ENCODE peak calls at places on chromosomes 2 and 18, in six cellular contexts. R is A673, M is upper lobe of left lung, X is cardiac muscle cell, V is hepatocyte, D is foreskin keratinocyte. L is an unnamed sample.

GRCh38 chr2:30981519-30981918 is 156.7 kb downstream of the GALNT14 start:
- DNase-seq in R (no peak), M (no peak), X (peak; percentile 52), V (peak; percentile 64), D (no peak), L (no peak)

GRCh38 chr2:100935372-100935752 is 66.7 kb upstream of the RPL31 start:
- DNase-seq in R (no peak), M (no peak), X (peak; percentile 55), V (no peak), D (no peak), L (no peak)

GRCh38 chr2:167342769-167343168 is 454.5 kb downstream of the XIRP2 start:
- DNase-seq in R (no peak), M (no peak), X (peak; percentile 40), V (no peak), D (no peak), L (no peak)

GRCh38 chr18:42509702-42510424 is 554.8 kb downstream of the PIK3C3 start:
- DNase-seq in R (no peak), M (no peak), X (no peak), V (no peak), D (no peak), L (no peak)

GRCh38 chr2:179592167-179592936 is 269.1 kb downstream of the ZNF385B start:
- DNase-seq in R (no peak), M (no peak), X (no peak), V (no peak), D (no peak), L (no peak)

GRCh38 chr18:60846396-60846795 is 473.8 kb upstream of the MC4R start:
- DNase-seq in R (no peak), M (no peak), X (no peak), V (no peak), D (no peak), L (no peak)

GRCh38 chr2:238099709-238100048 is 461 bp upstream of the ESPNL start:
- DNase-seq in R (no peak), M (peak; percentile 15), X (no peak), V (no peak), D (no peak), L (no peak)

GRCh38 chr2:74441690-74442482 is at the start of gene RTKN:
- DNase-seq in R (no peak), M (peak; percentile 79), X (peak; percentile 58), V (peak; percentile 88), D (peak; percentile 64), L (no peak)

GRCh38 chr2:236061899-236062298 is 106.3 kb downstream of the GBX2 start:
- DNase-seq in R (no peak), M (no peak), X (no peak), V (no peak), D (no peak), L (no peak)

GRCh38 chr2:208820289-208820688 is 413.7 kb downstream of the PTH2R start:
- DNase-seq in R (peak; percentile 33), M (no peak), X (peak; percentile 62), V (peak; percentile 34), D (peak; percentile 7), L (no peak)

GRCh38 chr2:174482854-174483253 is 4.0 kb downstream of the GPR155 start:
- DNase-seq in R (no peak), M (no peak), X (no peak), V (no peak), D (no peak), L (no peak)

GRCh38 chr18:61901334-61901986 is 8.7 kb upstream of the RNF152 start:
- DNase-seq in R (peak; percentile 61), M (no peak), X (peak; percentile 68), V (peak; percentile 73), D (peak; percentile 28), L (no peak)

GRCh38 chr2:159677654-159678053 is 34.7 kb upstream of the MARCHF7 start:
- DNase-seq in R (peak; percentile 5), M (no peak), X (no peak), V (no peak), D (no peak), L (no peak)

GRCh38 chr2:240948086-240948485 is 42.0 kb downstream of the CROCC2 start:
- DNase-seq in R (no peak), M (no peak), X (no peak), V (no peak), D (no peak), L (no peak)

GRCh38 chr2:154466226-154466625 is 232.3 kb upstream of the KCNJ3 start:
- DNase-seq in R (no peak), M (no peak), X (no peak), V (no peak), D (no peak), L (no peak)

GRCh38 chr2:119549236-119549635 is 5.0 kb downstream of the CFAP221 start:
- DNase-seq in R (peak; percentile 62), M (no peak), X (no peak), V (peak; percentile 33), D (no peak), L (no peak)

GRCh38 chr2:231413921-231414476 is 18.5 kb downstream of the B3GNT7 start:
- DNase-seq in R (no peak), M (no peak), X (no peak), V (peak; percentile 72), D (no peak), L (no peak)

GRCh38 chr2:51424418-51424817 is 392.5 kb upstream of the NRXN1 start:
- DNase-seq in R (peak; percentile 12), M (no peak), X (peak; percentile 11), V (peak; percentile 8), D (no peak), L (no peak)

GRCh38 chr2:173077506-173078177 is 2.0 kb downstream of the MAP3K20 start:
- DNase-seq in R (no peak), M (no peak), X (peak; percentile 22), V (no peak), D (no peak), L (no peak)

GRCh38 chr2:114685102-114685501 is 242.7 kb downstream of the DPP10 start:
- DNase-seq in R (no peak), M (no peak), X (no peak), V (no peak), D (no peak), L (no peak)

GRCh38 chr2:236449167-236449586 is 120.4 kb upstream of the ACKR3 start:
- DNase-seq in R (no peak), M (no peak), X (no peak), V (no peak), D (no peak), L (no peak)

GRCh38 chr2:186575856-186576255 is 14.0 kb upstream of the ITGAV start:
- DNase-seq in R (no peak), M (no peak), X (no peak), V (no peak), D (no peak), L (no peak)

GRCh38 chr18:79527656-79528055 is 131.9 kb downstream of the NFATC1 start:
- DNase-seq in R (no peak), M (peak; percentile 16), X (no peak), V (no peak), D (no peak), L (no peak)

GRCh38 chr2:98090951-98091350 is 4.0 kb downstream of the VWA3B start:
- DNase-seq in R (no peak), M (no peak), X (no peak), V (no peak), D (peak; percentile 4), L (no peak)

GRCh38 chr2:96891591-96892333 is 21.9 kb upstream of the SEMA4C start:
- DNase-seq in R (no peak), M (peak; percentile 81), X (peak; percentile 58), V (no peak), D (no peak), L (peak; percentile 50)

GRCh38 chr2:220434365-220434764 is 806.9 kb downstream of the SLC4A3 start:
- DNase-seq in R (no peak), M (no peak), X (no peak), V (no peak), D (peak; percentile 22), L (no peak)

GRCh38 chr2:229407170-229407569 is 136.1 kb upstream of the PID1 start:
- DNase-seq in R (peak; percentile 52), M (peak; percentile 86), X (no peak), V (peak; percentile 87), D (peak; percentile 98), L (no peak)

GRCh38 chr2:48768669-48769068 is 13.1 kb upstream of the LHCGR start:
- DNase-seq in R (peak; percentile 56), M (no peak), X (no peak), V (no peak), D (no peak), L (no peak)

GRCh38 chr2:235595420-235596010 is 101.7 kb downstream of the AGAP1 start:
- DNase-seq in R (peak; percentile 83), M (peak; percentile 45), X (peak; percentile 73), V (peak; percentile 83), D (no peak), L (peak; percentile 13)

GRCh38 chr2:136324966-136325365 is 207.0 kb upstream of the CXCR4 start:
- DNase-seq in R (no peak), M (no peak), X (no peak), V (no peak), D (no peak), L (no peak)
- H3K27ac ChIP-seq in R (no peak overlapping the region), M (no peak overlapping the region), X (no peak overlapping the region), V (no peak overlapping the region), D (no peak overlapping the region), L (no peak overlapping the region)

GRCh38 chr18:34729264-34729663 is 19.2 kb downstream of the DTNA start:
- DNase-seq in R (peak; percentile 64), M (no peak), X (peak; percentile 71), V (peak; percentile 75), D (no peak), L (no peak)
- TF ChIP-seq CTCF in R (peak; percentile 70), M (peak; percentile 33), X (peak; percentile 62), V (peak; percentile 56), D (peak; percentile 78), L (peak; percentile 28)

DNA sequence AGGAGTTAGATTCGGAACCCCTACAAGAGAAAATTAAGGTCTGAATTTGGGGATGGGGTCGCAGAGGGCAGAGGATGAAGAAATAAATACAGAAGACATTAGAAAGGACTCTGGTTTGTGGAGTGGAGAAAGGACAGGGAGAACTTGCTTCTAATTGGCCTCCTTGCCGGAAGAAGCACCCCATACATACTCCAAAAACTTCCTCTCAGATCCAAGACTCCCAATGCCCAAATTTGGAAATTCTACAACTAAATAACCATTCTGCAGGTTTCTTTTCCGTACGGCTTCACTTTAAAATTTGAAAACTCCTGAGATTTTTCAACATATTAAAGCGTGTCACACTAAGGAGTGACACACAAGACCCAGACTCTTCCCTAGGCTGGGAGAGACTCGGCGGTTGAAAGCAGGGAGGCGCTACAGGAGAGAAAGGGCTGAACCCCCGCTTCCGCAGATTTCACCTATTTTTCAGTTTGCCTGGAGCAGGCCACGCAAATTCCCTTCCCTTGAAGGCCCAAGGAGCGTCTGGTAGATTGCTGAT is 478 bp downstream of the CLHC1 start:
- DNase-seq in R (no peak), M (no peak), X (no peak), V (no peak), D (no peak), L (no peak)
- H3K4me1 ChIP-seq in R (peaks cover 22% of the 10 kb centered on the region), M (peaks cover 37% of the 10 kb centered on the region), X (peaks cover 14% of the 10 kb centered on the region), V (peaks cover 14% of the 10 kb centered on the region), D (peaks cover 7% of the 10 kb centered on the region), L (peaks cover 35% of the 10 kb centered on the region)

GRCh38 chr2:107133412-107133811 is 247.4 kb upstream of the ST6GAL2 start:
- DNase-seq in R (no peak), M (no peak), X (no peak), V (no peak), D (no peak), L (no peak)

GRCh38 chr2:107132141-107132540 is 246.2 kb upstream of the ST6GAL2 start:
- DNase-seq in R (no peak), M (no peak), X (no peak), V (no peak), D (no peak), L (no peak)

GRCh38 chr2:107132746-107133145 is 246.8 kb upstream of the ST6GAL2 start:
- DNase-seq in R (no peak), M (no peak), X (no peak), V (no peak), D (no peak), L (no peak)

GRCh38 chr2:107136749-107137148 is 250.8 kb upstream of the ST6GAL2 start:
- DNase-seq in R (no peak), M (no peak), X (no peak), V (no peak), D (no peak), L (no peak)

GRCh38 chr2:107137711-107138110 is 251.7 kb upstream of the ST6GAL2 start:
- DNase-seq in R (no peak), M (no peak), X (no peak), V (no peak), D (no peak), L (no peak)
- H3K27ac ChIP-seq in R (no peak overlapping the region), M (no peak overlapping the region), X (no peak overlapping the region), V (no peak overlapping the region), D (no peak overlapping the region), L (no peak overlapping the region)